ENCODE peak calls at places on chromosome 17, in ten cellular contexts. O, D, Q, I, K, P, N, G, F and W are unnamed samples.
A peak's percentile ranks its signal among the peaks of the same experiment; 100 is the strongest.

GRCh38 chr17:80130992-80131391 is 15.9 kb downstream of the EIF4A3 start:
- DNase-seq in N (no peak), K (no peak), Q (no peak), D (no peak), G (no peak), I (no peak), P (no peak), O (no peak), F (no peak), W (no peak)

GRCh38 chr17:57984226-57984890 is 3.7 kb downstream of the VEZF1 start:
- DNase-seq in K (no peak), Q (no peak), N (peak; percentile 56), F (no peak), O (no peak), G (no peak), I (no peak), P (no peak), D (no peak), W (no peak)

GRCh38 chr17:46950997-46951621 is 27.9 kb downstream of the RPRML start:
- DNase-seq in F (no peak), P (no peak), K (no peak), N (peak; percentile 8), Q (no peak), D (no peak), G (no peak), I (no peak), O (no peak), W (no peak)

GRCh38 chr17:74639704-74640142 is 16.2 kb upstream of the CD300E start:
- DNase-seq in O (no peak), K (no peak), N (peak; percentile 22), I (no peak), Q (no peak), G (peak; percentile 51), P (no peak), F (no peak), D (no peak), W (no peak)

GRCh38 chr17:48095611-48096010 is 5.7 kb downstream of the CBX1 start:
- DNase-seq in G (no peak), K (no peak), Q (no peak), O (no peak), I (no peak), P (no peak), D (no peak), F (no peak), N (no peak), W (no peak)

GRCh38 chr17:64091571-64091970 is 38.4 kb downstream of the ERN1 start:
- DNase-seq in G (no peak), Q (no peak), D (no peak), O (no peak), K (no peak), F (no peak), N (no peak), I (no peak), P (no peak), W (no peak)

GRCh38 chr17:78240012-78240655 is 8.7 kb downstream of the TMEM235 start:
- DNase-seq in N (no peak), K (no peak), I (no peak), Q (no peak), P (no peak), F (peak; percentile 68), O (no peak), G (no peak), D (no peak), W (no peak)

GRCh38 chr17:37170881-37171460 is 204.8 kb upstream of the C17orf78 start:
- DNase-seq in N (no peak), F (no peak), O (no peak), G (no peak), Q (no peak), K (no peak), P (no peak), D (no peak), I (no peak), W (no peak)

GRCh38 chr17:50049636-50050035 is 6.3 kb upstream of the ITGA3 start:
- DNase-seq in I (peak; percentile 16), D (no peak), G (no peak), P (no peak), O (no peak), K (no peak), F (no peak), Q (no peak), N (no peak), W (no peak)

GRCh38 chr17:78409191-78409621 is 30.8 kb downstream of the PGS1 start:
- DNase-seq in Q (no peak), I (no peak), P (no peak), O (no peak), K (no peak), F (peak; percentile 92), G (peak; percentile 77), D (no peak), N (no peak), W (no peak)

GRCh38 chr17:65914784-65915342 is 277.1 kb downstream of the CEP112 start:
- DNase-seq in P (no peak), D (no peak), F (no peak), K (no peak), Q (no peak), I (no peak), G (no peak), N (no peak), O (no peak), W (no peak)

GRCh38 chr17:7111784-7112526 is 2.7 kb downstream of the ASGR2 start:
- DNase-seq in Q (no peak), I (peak; percentile 42), O (no peak), K (no peak), D (no peak), F (no peak), P (no peak), G (no peak), N (no peak), W (no peak)

GRCh38 chr17:15157051-15157450 is 108.1 kb downstream of the PMP22 start:
- DNase-seq in I (no peak), P (no peak), Q (no peak), O (no peak), F (no peak), K (peak; percentile 44), N (peak; percentile 11), G (no peak), D (no peak), W (no peak)

GRCh38 chr17:79258843-79259242 is 184.2 kb downstream of the ENGASE start:
- DNase-seq in N (no peak), Q (no peak), G (no peak), I (no peak), O (no peak), D (no peak), K (no peak), F (no peak), P (no peak), W (no peak)

GRCh38 chr17:22145605-22146178 is 453.4 kb downstream of the KCNJ18 start:
- DNase-seq in Q (no peak), K (no peak), O (no peak), I (no peak), D (no peak), P (no peak), G (no peak), F (peak; percentile 59), N (no peak), W (no peak)
- H3K9me3 ChIP-seq in Q (no peaks in the 10 kb centered on the region), K (peaks cover 2% of the 10 kb centered on the region), O (no peaks in the 10 kb centered on the region), I (no peaks in the 10 kb centered on the region), D (no peaks in the 10 kb centered on the region), P (no peaks in the 10 kb centered on the region), G (no peaks in the 10 kb centered on the region), F (no peaks in the 10 kb centered on the region), N (peaks cover 3% of the 10 kb centered on the region), W (no peaks in the 10 kb centered on the region)

GRCh38 chr17:27082775-27083154 is 211.1 kb upstream of the WSB1 start:
- DNase-seq in N (no peak), Q (no peak), K (no peak), F (no peak), O (no peak), I (no peak), P (no peak), D (no peak), G (no peak), W (no peak)
- H3K9me3 ChIP-seq in N (no peaks in the 10 kb centered on the region), Q (no peaks in the 10 kb centered on the region), K (peaks cover 9% of the 10 kb centered on the region), F (no peaks in the 10 kb centered on the region), O (no peaks in the 10 kb centered on the region), I (no peaks in the 10 kb centered on the region), P (no peaks in the 10 kb centered on the region), D (no peaks in the 10 kb centered on the region), G (no peaks in the 10 kb centered on the region), W (no peaks in the 10 kb centered on the region)

GRCh38 chr17:29278692-29279091 is 15.3 kb downstream of the NUFIP2 start:
- DNase-seq in O (no peak), F (no peak), G (no peak), D (no peak), Q (no peak), K (no peak), N (no peak), P (no peak), I (no peak), W (no peak)
- H3K9me3 ChIP-seq in O (peaks cover 16% of the 10 kb centered on the region), F (no peaks in the 10 kb centered on the region), G (no peaks in the 10 kb centered on the region), D (no peaks in the 10 kb centered on the region), Q (no peaks in the 10 kb centered on the region), K (no peaks in the 10 kb centered on the region), N (no peaks in the 10 kb centered on the region), P (no peaks in the 10 kb centered on the region), I (no peaks in the 10 kb centered on the region), W (peaks cover 4% of the 10 kb centered on the region)

GRCh38 chr17:44467108-44467507 is 36.1 kb downstream of the GPATCH8 start:
- DNase-seq in G (no peak), D (no peak), K (no peak), F (no peak), P (no peak), N (no peak), O (no peak), Q (no peak), I (no peak), W (no peak)

GRCh38 chr17:44466339-44466738 is 36.9 kb downstream of the GPATCH8 start:
- DNase-seq in K (no peak), O (no peak), D (no peak), F (no peak), N (no peak), Q (no peak), G (no peak), I (no peak), P (no peak), W (no peak)

GRCh38 chr17:44464037-44464436 is 39.2 kb downstream of the GPATCH8 start:
- DNase-seq in G (no peak), N (peak; percentile 6), O (no peak), I (no peak), Q (no peak), P (no peak), K (peak; percentile 51), D (no peak), F (no peak), W (no peak)

GRCh38 chr17:44465897-44466296 is 37.3 kb downstream of the GPATCH8 start:
- DNase-seq in N (no peak), P (no peak), O (no peak), I (no peak), D (no peak), F (no peak), K (no peak), G (no peak), Q (no peak), W (no peak)

DNA sequence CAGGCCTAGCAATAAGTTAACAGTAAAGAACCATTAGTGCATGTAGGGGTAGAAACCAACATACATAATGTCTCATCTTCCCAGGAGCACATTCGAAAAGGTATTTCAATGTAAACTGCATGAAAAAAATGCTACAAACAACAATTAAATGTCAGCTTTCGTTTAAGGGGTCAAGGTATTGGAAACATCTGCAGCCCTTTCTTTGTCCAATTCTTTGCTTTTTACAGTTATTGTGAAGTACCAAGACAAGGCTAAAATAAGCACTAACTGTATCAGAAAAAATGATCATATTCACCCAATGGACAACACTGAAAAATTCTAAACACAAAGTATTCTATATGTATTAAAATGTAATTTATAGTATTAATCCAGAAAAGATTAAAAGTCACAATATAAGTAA is 37.9 kb downstream of the GPATCH8 start:
- DNase-seq in D (no peak), I (no peak), F (no peak), Q (no peak), P (no peak), K (no peak), O (no peak), G (no peak), N (no peak), W (no peak)
- H3K9me3 ChIP-seq in D (no peaks in the 10 kb centered on the region), I (no peaks in the 10 kb centered on the region), F (no peaks in the 10 kb centered on the region), Q (no peaks in the 10 kb centered on the region), P (no peaks in the 10 kb centered on the region), K (no peaks in the 10 kb centered on the region), O (no peaks in the 10 kb centered on the region), G (no peaks in the 10 kb centered on the region), N (no peaks in the 10 kb centered on the region), W (no peaks in the 10 kb centered on the region)